ENCODE peak calls at places on chromosomes 6 and 20, in eight cellular contexts. A, C, H, S, I, U, M and G are unnamed samples. For H3K9me3, the result is how much of the 10 kb centered on the place peaks cover.

GRCh38 chr6:166949533-166950442 is 6.6 kb downstream of the RNASET2 start:
- DNase-seq in A (no peak), C (no peak), H (no peak), S (peak), I (no peak), U (no peak), M (peak), G (no peak)

GRCh38 chr20:57071283-57071701 is 195.1 kb downstream of the BMP7 start:
- DNase-seq in A (peak), C (no peak), H (no peak), S (no peak), I (peak), U (no peak), M (peak), G (peak)

GRCh38 chr20:58649288-58650180 is 1.5 kb upstream of the STX16 start:
- DNase-seq in A (peak), C (no peak), H (no peak), S (no peak), I (peak), U (no peak), M (no peak), G (no peak)

GRCh38 chr6:135624402-135625297 is 127.1 kb upstream of the AHI1 start:
- DNase-seq in A (no peak), C (no peak), H (no peak), S (no peak), I (no peak), U (no peak), M (no peak), G (peak)

GRCh38 chr6:3813150-3813780 is 35.9 kb upstream of the FAM50B start:
- DNase-seq in A (no peak), C (no peak), H (no peak), S (no peak), I (no peak), U (no peak), M (peak), G (peak)

GRCh38 chr6:165245287-165245686 is 64.1 kb downstream of the C6orf118 start:
- DNase-seq in A (peak), C (no peak), H (no peak), S (peak), I (peak), U (peak), M (peak), G (peak)

GRCh38 chr20:26276811-26277210 is 580.2 kb upstream of the ZNF337 start:
- DNase-seq in A (peak), C (no peak), H (no peak), S (no peak), I (peak), U (peak), M (no peak), G (peak)

GRCh38 chr6:52180787-52181558 is 5.2 kb upstream of the IL17A start:
- DNase-seq in A (no peak), C (no peak), H (peak), S (no peak), I (no peak), U (no peak), M (no peak), G (no peak)

GRCh38 chr20:60210779-60211617 is 252.8 kb downstream of the CDH26 start:
- DNase-seq in A (peak), C (peak), H (peak), S (peak), I (peak), U (peak), M (peak), G (peak)

GRCh38 chr6:82957171-82957894 is 108.3 kb downstream of the UBE3D start:
- DNase-seq in A (no peak), C (no peak), H (no peak), S (peak), I (no peak), U (peak), M (no peak), G (peak)

GRCh38 chr6:119147101-119148053 is 68.9 kb upstream of the FAM184A start:
- DNase-seq in A (no peak), C (peak), H (peak), S (peak), I (peak), U (no peak), M (peak), G (peak)

GRCh38 chr6:35678814-35679213 is 9.9 kb downstream of the FKBP5 start:
- DNase-seq in A (no peak), C (no peak), H (no peak), S (no peak), I (no peak), U (no peak), M (no peak), G (no peak)

GRCh38 chr6:93751969-93752368 is 332.6 kb upstream of the EPHA7 start:
- DNase-seq in A (peak), C (no peak), H (no peak), S (no peak), I (no peak), U (no peak), M (no peak), G (no peak)

GRCh38 chr6:150253489-150253888 is 110.6 kb downstream of the PPP1R14C start:
- DNase-seq in A (no peak), C (no peak), H (no peak), S (no peak), I (no peak), U (no peak), M (no peak), G (no peak)

GRCh38 chr6:5656226-5656625 is 350.5 kb downstream of the NRN1 start:
- DNase-seq in A (no peak), C (no peak), H (no peak), S (no peak), I (no peak), U (no peak), M (no peak), G (no peak)

GRCh38 chr20:887137-887536 is 29.0 kb downstream of the ANGPT4 start:
- DNase-seq in A (no peak), C (no peak), H (no peak), S (no peak), I (no peak), U (no peak), M (no peak), G (no peak)

GRCh38 chr6:75791881-75792280 is 42.8 kb downstream of the MYO6 start:
- DNase-seq in A (no peak), C (peak), H (no peak), S (no peak), I (no peak), U (no peak), M (peak), G (peak)

GRCh38 chr20:31708839-31709534 is 13.7 kb downstream of the BCL2L1 start:
- DNase-seq in A (no peak), C (no peak), H (peak), S (peak), I (peak), U (no peak), M (peak), G (no peak)

GRCh38 chr6:166619912-166620311 is 7.1 kb downstream of the RPS6KA2 start:
- DNase-seq in A (no peak), C (no peak), H (no peak), S (no peak), I (peak), U (peak), M (peak), G (peak)

GRCh38 chr20:19616620-19617019 is 141.4 kb upstream of the RIN2 start:
- DNase-seq in A (no peak), C (no peak), H (no peak), S (no peak), I (no peak), U (no peak), M (no peak), G (no peak)

GRCh38 chr6:93721386-93722048 is 302.2 kb upstream of the EPHA7 start:
- DNase-seq in A (peak), C (no peak), H (peak), S (peak), I (peak), U (no peak), M (peak), G (peak)

GRCh38 chr6:129673758-129674157 is 36.2 kb downstream of the ARHGAP18 start:
- DNase-seq in A (no peak), C (no peak), H (no peak), S (no peak), I (no peak), U (no peak), M (peak), G (no peak)

GRCh38 chr20:20213722-20214121 is 154.2 kb upstream of the INSM1 start:
- DNase-seq in A (no peak), C (no peak), H (no peak), S (no peak), I (no peak), U (no peak), M (no peak), G (no peak)

GRCh38 chr6:10613077-10613476 is 81.3 kb downstream of the C6orf52 start:
- DNase-seq in A (no peak), C (no peak), H (no peak), S (no peak), I (no peak), U (no peak), M (peak), G (no peak)

GRCh38 chr6:7909323-7910276 is 988 bp downstream of the TXNDC5 start:
- DNase-seq in A (peak), C (no peak), H (peak), S (peak), I (peak), U (peak), M (peak), G (peak)

GRCh38 chr6:113596907-113597583 is 260.1 kb upstream of the MARCKS start:
- DNase-seq in A (no peak), C (no peak), H (no peak), S (peak), I (no peak), U (no peak), M (no peak), G (peak)

GRCh38 chr20:14055127-14055742 is 59.9 kb downstream of the MACROD2 start:
- DNase-seq in A (peak), C (peak), H (peak), S (peak), I (peak), U (peak), M (peak), G (peak)

GRCh38 chr6:116365743-116366142 is 5.0 kb upstream of the DSE start:
- DNase-seq in A (no peak), C (no peak), H (no peak), S (no peak), I (no peak), U (no peak), M (no peak), G (no peak)

GRCh38 chr6:1068068-1068467 is 243.8 kb upstream of the FOXQ1 start:
- DNase-seq in A (no peak), C (no peak), H (no peak), S (no peak), I (peak), U (no peak), M (no peak), G (no peak)

GRCh38 chr6:169141706-169142705 is 111.6 kb downstream of the THBS2 start:
- DNase-seq in A (no peak), C (no peak), H (no peak), S (no peak), I (no peak), U (no peak), M (no peak), G (peak)

GRCh38 chr6:109783245-109783990 is 92.3 kb downstream of the FIG4 start:
- DNase-seq in A (peak), C (no peak), H (no peak), S (no peak), I (no peak), U (no peak), M (peak), G (peak)

GRCh38 chr6:44051516-44051915 is 75.7 kb downstream of the MRPL14 start:
- DNase-seq in A (no peak), C (no peak), H (no peak), S (no peak), I (peak), U (no peak), M (peak), G (peak)

GRCh38 chr6:57177545-57178225 is 5.6 kb downstream of the BAG2 start:
- DNase-seq in A (no peak), C (no peak), H (no peak), S (no peak), I (peak), U (no peak), M (no peak), G (peak)

GRCh38 chr20:21235713-21236445 is 67.3 kb upstream of the XRN2 start:
- DNase-seq in A (peak), C (peak), H (peak), S (peak), I (peak), U (peak), M (peak), G (peak)

GRCh38 chr20:44963325-44964215 is 2.7 kb upstream of the STK4 start:
- DNase-seq in A (no peak), C (no peak), H (no peak), S (peak), I (no peak), U (no peak), M (no peak), G (no peak)

GRCh38 chr6:117676577-117677218 is 1.4 kb downstream of the NUS1 start:
- DNase-seq in A (peak), C (no peak), H (no peak), S (no peak), I (no peak), U (no peak), M (no peak), G (peak)

GRCh38 chr6:133340557-133340956 is 99.4 kb downstream of the EYA4 start:
- DNase-seq in A (no peak), C (no peak), H (no peak), S (no peak), I (no peak), U (peak), M (peak), G (peak)

GRCh38 chr6:48074368-48074767 is 36.6 kb downstream of the PTCHD4 start:
- DNase-seq in A (peak), C (no peak), H (no peak), S (no peak), I (no peak), U (no peak), M (no peak), G (peak)

GRCh38 chr6:166405416-166405815 is 22.7 kb upstream of the MPC1 start:
- DNase-seq in A (no peak), C (no peak), H (no peak), S (no peak), I (no peak), U (no peak), M (no peak), G (no peak)

GRCh38 chr20:33696448-33696847 is 10.3 kb upstream of the E2F1 start:
- DNase-seq in A (no peak), C (no peak), H (no peak), S (no peak), I (no peak), U (peak), M (no peak), G (no peak)

DNA sequence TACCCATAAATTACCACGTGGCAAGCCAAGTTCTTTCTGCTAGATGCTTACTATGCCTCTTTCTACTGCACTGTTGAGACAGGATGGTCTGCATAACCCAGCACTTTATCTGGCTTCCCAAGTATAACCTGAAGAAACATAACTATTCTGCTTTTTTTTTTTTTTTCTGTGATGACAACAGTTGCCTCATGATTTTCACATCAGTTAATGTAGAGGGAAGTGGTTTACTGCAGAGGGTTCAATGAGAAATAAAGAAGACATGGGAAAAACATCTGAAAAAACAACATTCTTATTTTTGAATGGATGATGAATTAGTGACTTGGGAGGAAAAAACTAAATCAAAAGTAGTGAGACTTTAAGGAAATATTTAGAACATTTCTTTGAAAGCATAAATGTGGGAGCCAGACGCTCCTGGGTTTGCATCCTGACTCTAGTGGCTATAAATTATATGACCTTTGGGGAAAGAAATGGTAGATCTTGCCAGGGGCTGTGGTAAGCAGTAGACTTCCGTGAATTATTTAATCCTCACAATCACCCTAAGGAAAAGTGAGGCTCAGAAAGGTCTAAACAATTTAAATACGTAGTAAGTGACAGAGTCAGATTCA is 230.7 kb downstream of the PHACTR1 start:
- DNase-seq in A (no peak), C (no peak), H (no peak), S (no peak), I (no peak), U (no peak), M (no peak), G (no peak)
- TF ChIP-seq EZH2phosphoT487 in A (no peak), C (no peak), H (no peak), S (no peak), I (no peak), U (no peak), M (no peak), G (no peak)

DNA sequence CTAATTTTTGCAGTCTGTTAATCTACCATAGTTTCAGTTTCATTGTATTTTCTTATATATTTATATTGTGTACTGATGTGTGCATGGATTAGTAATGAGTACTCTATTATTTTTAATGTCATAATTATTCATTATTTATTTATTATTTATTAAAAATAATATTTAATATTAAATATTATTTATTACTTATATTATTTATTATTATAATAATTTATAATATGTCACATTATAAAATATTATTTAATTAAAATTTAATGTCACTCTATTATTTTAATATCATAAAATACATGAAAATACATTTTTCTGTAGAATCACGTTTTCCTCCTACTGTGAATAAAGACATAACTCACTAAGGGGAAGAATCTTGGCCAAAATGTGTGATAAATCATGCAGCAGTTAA is 30.5 kb downstream of the POM121L2 start:
- DNase-seq in A (no peak), C (no peak), H (no peak), S (no peak), I (no peak), U (no peak), M (no peak), G (no peak)
- H3K9me3 ChIP-seq in A (under half), C (under half), H (under half), S (under half), I (under half), U (under half), M (under half), G (under half)

DNA sequence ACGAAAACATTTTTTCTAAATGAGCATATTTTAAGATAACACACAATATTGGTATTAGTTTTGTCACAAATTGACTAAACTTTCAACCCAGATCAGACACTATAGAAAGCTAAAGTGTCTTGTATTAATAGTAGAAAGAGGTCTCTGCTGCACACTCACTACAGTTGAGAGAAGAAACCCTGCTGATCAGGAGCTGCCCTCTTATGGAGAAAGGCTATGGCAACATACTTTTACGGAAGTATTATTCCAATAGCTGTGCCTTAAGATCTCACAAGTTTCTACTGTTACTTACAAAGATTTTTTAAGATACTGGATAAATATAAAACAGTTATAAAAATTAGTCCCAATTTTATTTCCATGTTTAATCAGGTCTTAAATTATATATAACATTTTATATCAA is 155.7 kb downstream of the RIMS1 start:
- DNase-seq in A (peak), C (no peak), H (no peak), S (no peak), I (peak), U (no peak), M (peak), G (peak)
- TF ChIP-seq EZH2phosphoT487 in A (no peak), C (no peak), H (no peak), S (no peak), I (no peak), U (no peak), M (no peak), G (no peak)

GRCh38 chr6:22447862-22448261 is 121.5 kb upstream of the HDGFL1 start:
- DNase-seq in A (peak), C (no peak), H (no peak), S (no peak), I (no peak), U (no peak), M (no peak), G (no peak)

GRCh38 chr6:22455378-22455777 is 114.0 kb upstream of the HDGFL1 start:
- DNase-seq in A (no peak), C (no peak), H (no peak), S (no peak), I (no peak), U (no peak), M (no peak), G (no peak)

GRCh38 chr6:22448311-22448711 is 121.1 kb upstream of the HDGFL1 start:
- DNase-seq in A (peak), C (no peak), H (no peak), S (no peak), I (peak), U (no peak), M (peak), G (no peak)

GRCh38 chr6:22447191-22447590 is 122.2 kb upstream of the HDGFL1 start:
- DNase-seq in A (peak), C (no peak), H (no peak), S (no peak), I (no peak), U (no peak), M (no peak), G (no peak)

DNA sequence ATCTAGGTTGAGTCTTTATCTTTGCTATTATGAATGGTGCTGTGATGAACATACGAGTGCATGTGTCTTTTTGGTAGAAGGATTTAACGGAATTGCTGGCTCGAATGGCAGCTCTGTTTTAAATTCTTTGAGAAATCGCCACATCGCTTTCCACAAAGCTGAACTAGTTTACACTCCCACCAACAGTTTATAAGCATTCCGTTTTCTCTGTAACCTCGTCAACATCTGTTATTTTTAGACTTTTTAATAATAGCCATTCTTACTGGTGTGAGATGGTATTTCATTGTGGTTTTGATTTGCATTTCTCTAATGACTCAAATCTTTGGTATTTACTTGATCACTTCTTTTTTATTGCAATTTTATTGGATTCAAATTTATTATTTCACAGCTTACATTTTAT is 117.4 kb upstream of the HDGFL1 start:
- DNase-seq in A (no peak), C (no peak), H (no peak), S (no peak), I (no peak), U (no peak), M (no peak), G (peak)
- H3K9me3 ChIP-seq in A (under half), C (under half), H (under half), S (under half), I (under half), U (under half), M (under half), G (under half)

DNA sequence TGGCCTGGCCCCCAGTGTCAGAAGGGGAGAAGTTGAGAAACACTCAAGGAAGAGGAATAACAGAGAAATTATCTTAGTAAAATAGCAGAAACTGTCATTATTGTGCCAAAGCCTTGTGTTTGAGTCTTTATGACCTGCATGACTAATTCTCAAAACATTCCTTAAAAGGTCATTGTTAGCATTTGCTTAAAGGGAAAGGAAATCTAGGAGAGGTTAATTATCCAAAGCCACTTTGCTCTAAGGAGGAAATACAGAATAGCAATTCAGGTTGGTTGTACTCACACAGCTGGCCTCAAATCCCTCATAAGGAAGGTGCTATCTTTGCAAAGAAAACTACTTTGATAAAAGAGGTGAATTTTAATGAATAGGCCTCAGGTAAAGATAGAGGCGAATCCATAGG is 516.7 kb downstream of the CBLN4 start:
- DNase-seq in A (no peak), C (no peak), H (no peak), S (no peak), I (peak), U (no peak), M (peak), G (no peak)
- TF ChIP-seq EZH2phosphoT487 in A (no peak), C (no peak), H (no peak), S (no peak), I (no peak), U (no peak), M (no peak), G (no peak)

GRCh38 chr6:164230259-164230658 is 815.7 kb downstream of the QKI start:
- DNase-seq in A (no peak), C (no peak), H (no peak), S (no peak), I (no peak), U (no peak), M (no peak), G (no peak)
- H3K9me3 ChIP-seq in A (under half), C (under half), H (under half), S (under half), I (under half), U (under half), M (under half), G (under half)